ENCODE peak calls at places on chromosomes 16 and 17, in six cellular contexts. K, Q, A, F, L and W are unnamed samples.
A peak's percentile ranks its signal among the peaks of the same experiment; 100 is the strongest.

GRCh38 chr16:1155353-1156110 is 2.6 kb downstream of the CACNA1H start:
- DNase-seq in K (no peak), Q (no peak), A (no peak), F (no peak), L (no peak), W (no peak)

GRCh38 chr17:12619444-12620199 is 46.1 kb upstream of the MYOCD start:
- DNase-seq in K (no peak), Q (no peak), A (no peak), F (peak; percentile 43), L (no peak), W (no peak)

GRCh38 chr16:56269824-56270684 is 78.8 kb downstream of the GNAO1 start:
- DNase-seq in K (no peak), Q (peak; percentile 48), A (no peak), F (no peak), L (no peak), W (no peak)

GRCh38 chr17:57521606-57522435 is 223.3 kb downstream of the CCDC182 start:
- DNase-seq in K (no peak), Q (no peak), A (no peak), F (no peak), L (no peak), W (no peak)

GRCh38 chr16:63038563-63039131 is 1002.4 kb upstream of the CDH8 start:
- DNase-seq in K (no peak), Q (no peak), A (no peak), F (no peak), L (no peak), W (no peak)

GRCh38 chr16:29994613-29995329 is 646 bp downstream of the HIRIP3 start:
- DNase-seq in K (peak; percentile 84), Q (peak; percentile 86), A (no peak), F (peak; percentile 91), L (no peak), W (peak; percentile 87)

GRCh38 chr16:75203106-75203505 is 3.9 kb downstream of the CTRB2 start:
- DNase-seq in K (no peak), Q (no peak), A (no peak), F (no peak), L (no peak), W (no peak)

GRCh38 chr16:78002915-78003538 is 19.3 kb upstream of the CLEC3A start:
- DNase-seq in K (peak; percentile 82), Q (peak; percentile 76), A (peak; percentile 38), F (peak; percentile 79), L (peak; percentile 57), W (peak; percentile 79)

GRCh38 chr16:55467898-55468297 is 11.1 kb upstream of the MMP2 start:
- DNase-seq in K (no peak), Q (no peak), A (no peak), F (no peak), L (no peak), W (no peak)

DNA sequence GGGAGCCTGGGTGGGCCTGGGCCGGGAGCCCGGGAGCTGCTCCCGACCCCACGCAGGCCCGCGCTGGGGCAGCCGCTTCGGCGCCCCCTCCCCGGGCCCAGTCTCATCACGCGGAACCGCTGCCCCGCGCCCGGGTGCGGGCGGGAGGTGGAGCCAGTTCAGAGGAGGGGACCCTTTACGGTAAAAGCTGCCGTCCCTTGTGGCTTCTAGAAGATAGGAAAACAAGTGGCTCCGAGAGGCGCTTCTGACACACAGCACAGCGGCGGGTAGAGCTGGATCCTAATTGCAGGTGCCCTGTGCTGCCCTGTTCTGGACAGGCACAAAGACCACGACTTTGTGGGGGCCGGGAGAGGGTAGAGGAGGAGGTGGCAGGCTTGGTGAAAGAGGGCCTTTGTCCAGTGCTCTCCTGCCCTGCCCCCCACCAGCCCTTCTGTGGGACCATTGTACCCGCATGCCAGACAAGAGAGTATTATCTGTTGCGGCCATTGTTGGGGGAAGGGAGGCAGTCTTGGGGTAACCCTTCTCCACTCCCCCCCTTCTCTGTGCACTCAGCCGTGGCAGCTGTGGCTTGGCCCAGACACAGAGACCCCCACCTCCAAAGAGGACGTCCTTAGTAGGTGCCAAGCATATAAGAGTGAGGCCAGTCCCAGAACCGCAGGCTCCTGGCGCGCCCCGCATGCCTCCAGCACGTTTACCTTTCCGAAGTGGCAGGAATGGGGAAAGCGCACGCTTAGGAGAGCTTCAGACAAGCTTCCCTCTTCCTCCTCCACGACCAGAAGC is 736 bp downstream of the CNP start:
- DNase-seq in K (no peak), Q (peak; percentile 33), A (no peak), F (peak; percentile 34), L (no peak), W (no peak)
- TF ChIP-seq CTCF in K (no peak), Q (no peak), A (no peak), F (no peak), L (no peak), W (no peak)

DNA sequence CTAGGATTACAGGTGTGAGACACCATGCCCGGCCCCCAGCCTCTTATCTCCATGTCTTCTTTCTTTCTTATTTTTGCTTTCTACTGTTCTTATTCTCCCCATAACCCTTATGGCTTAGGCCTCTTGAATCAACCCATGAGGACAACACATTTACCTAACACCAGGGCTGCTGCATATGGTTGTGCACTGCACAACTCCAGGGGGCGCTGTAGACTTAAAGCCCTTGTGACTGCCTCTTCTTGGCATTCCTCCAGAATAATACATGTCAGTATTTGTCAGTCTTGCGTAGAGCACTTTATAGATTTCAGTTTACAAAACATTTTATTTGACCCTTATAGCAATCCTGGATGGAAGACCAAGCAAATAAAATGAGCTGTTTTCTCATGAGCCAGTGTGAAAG is 225.0 kb upstream of the SALL1 start:
- DNase-seq in K (no peak), Q (no peak), A (no peak), F (no peak), L (no peak), W (no peak)
- TF ChIP-seq CTCF in K (no peak), Q (no peak), A (peak; percentile 12), F (peak; percentile 13), L (no peak), W (no peak)

GRCh38 chr17:44219126-44219635 is 294 bp downstream of the UBTF start:
- DNase-seq in K (peak; percentile 62), Q (peak; percentile 63), A (no peak), F (peak; percentile 75), L (peak; percentile 90), W (peak; percentile 91)
- TF ChIP-seq CTCF in K (peak; percentile 2), Q (peak; percentile 80), A (no peak), F (no peak), L (no peak), W (no peak)

DNA sequence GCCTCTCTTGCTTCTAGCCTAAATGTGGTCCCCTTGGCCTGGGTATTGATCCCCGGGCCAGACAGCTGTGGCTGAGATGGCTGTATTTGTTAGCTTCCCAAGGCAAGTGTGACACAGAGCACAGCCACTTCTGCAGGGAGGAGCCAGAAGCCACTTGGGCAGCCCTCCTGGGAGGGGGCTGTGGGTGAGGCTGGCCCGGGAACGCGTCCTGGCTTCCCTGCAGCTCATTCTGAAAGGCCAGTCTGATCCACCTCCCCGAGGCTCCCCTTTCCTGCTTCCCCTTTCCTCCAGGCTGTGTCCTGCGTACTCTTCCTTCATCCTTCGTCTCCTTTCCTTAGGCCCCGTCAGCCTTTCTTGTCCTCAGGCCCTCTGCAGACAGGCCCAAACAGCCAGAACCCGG is 8.0 kb downstream of the SERPINF2 start:
- DNase-seq in K (no peak), Q (peak; percentile 59), A (no peak), F (no peak), L (no peak), W (no peak)
- TF ChIP-seq CTCF in K (no peak), Q (no peak), A (no peak), F (no peak), L (no peak), W (no peak)

GRCh38 chr16:12573730-12574383 is 229.8 kb downstream of the CPPED1 start:
- DNase-seq in K (peak; percentile 42), Q (peak; percentile 56), A (peak; percentile 28), F (no peak), L (no peak), W (peak; percentile 81)
- TF ChIP-seq CTCF in K (no peak), Q (peak; percentile 13), A (peak; percentile 79), F (no peak), L (no peak), W (peak; percentile 48)

GRCh38 chr17:39271546-39271945 is 45.8 kb upstream of the STAC2 start:
- DNase-seq in K (no peak), Q (no peak), A (no peak), F (no peak), L (no peak), W (no peak)

GRCh38 chr17:39276113-39276512 is 50.4 kb upstream of the STAC2 start:
- DNase-seq in K (no peak), Q (no peak), A (no peak), F (no peak), L (no peak), W (no peak)

DNA sequence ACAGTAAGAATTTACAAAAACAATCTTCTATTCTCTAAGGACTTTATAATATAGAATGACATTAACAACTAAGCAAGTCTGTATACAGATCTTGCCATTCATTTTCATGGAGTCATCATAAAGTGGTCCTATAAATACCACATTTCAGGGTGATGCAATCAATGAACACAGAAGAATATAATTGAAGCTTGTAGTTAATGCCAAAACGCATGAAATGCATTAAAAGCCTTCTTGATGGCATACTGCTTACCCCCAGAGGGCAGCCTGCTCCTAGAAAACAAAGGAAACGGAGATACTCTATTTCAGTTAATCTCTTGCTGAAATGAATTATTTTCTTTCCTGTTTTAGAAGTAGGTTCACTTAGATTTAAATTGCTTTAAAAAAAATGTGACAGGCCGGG is 45.2 kb upstream of the STAC2 start:
- DNase-seq in K (peak; percentile 32), Q (no peak), A (no peak), F (peak; percentile 29), L (no peak), W (no peak)
- TF ChIP-seq CTCF in K (peak; percentile 8), Q (no peak), A (peak; percentile 33), F (peak; percentile 46), L (peak; percentile 21), W (no peak)

GRCh38 chr16:87681990-87682570 is 79.8 kb downstream of the JPH3 start:
- DNase-seq in K (no peak), Q (no peak), A (no peak), F (peak; percentile 40), L (no peak), W (peak; percentile 65)

GRCh38 chr16:87677830-87678229 is 75.5 kb downstream of the JPH3 start:
- DNase-seq in K (no peak), Q (no peak), A (no peak), F (no peak), L (no peak), W (no peak)

GRCh38 chr16:87680272-87680644 is 78.0 kb downstream of the JPH3 start:
- DNase-seq in K (no peak), Q (no peak), A (no peak), F (no peak), L (no peak), W (no peak)

GRCh38 chr16:87679593-87680271 is 77.4 kb downstream of the JPH3 start:
- DNase-seq in K (no peak), Q (no peak), A (no peak), F (no peak), L (no peak), W (no peak)

DNA sequence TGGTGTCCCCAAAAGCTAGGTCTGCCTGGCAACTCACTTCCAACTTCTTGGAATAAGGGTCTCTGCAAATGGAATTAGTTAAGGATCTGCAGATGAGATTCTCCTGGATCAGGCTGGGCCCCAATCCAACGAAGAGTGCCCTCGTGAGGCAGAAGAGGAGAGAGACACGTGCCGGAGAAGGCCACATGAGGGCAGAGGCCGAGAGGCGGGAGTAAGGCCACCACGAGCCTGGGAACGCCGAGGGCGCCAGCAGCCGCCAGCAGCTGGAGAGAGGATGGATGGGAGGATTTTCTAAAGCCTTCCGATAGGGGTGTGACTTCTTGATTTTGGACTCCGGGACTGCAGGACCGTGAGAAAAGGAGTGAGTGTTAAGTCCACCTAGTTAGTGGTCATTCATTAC is 76.3 kb downstream of the JPH3 start:
- DNase-seq in K (no peak), Q (no peak), A (no peak), F (no peak), L (no peak), W (no peak)
- TF ChIP-seq CTCF in K (no peak), Q (no peak), A (no peak), F (no peak), L (no peak), W (no peak)